ENCODE peak calls at places on chromosomes 4 and X, in six cellular contexts. L, O, J, V, E and X are unnamed samples.

GRCh38 chr4:100843897-100844296 is 326.1 kb upstream of the EMCN start:
- DNase-seq in J (no peak), L (no peak), O (no peak), E (no peak), V (no peak), X (no peak)

GRCh38 chrX:154727418-154728323 is 23.2 kb downstream of the GAB3 start:
- DNase-seq in J (no peak), E (no peak), V (peak), L (no peak), O (no peak), X (no peak)

GRCh38 chr4:100414016-100414790 is 103.6 kb downstream of the EMCN start:
- DNase-seq in J (no peak), O (no peak), E (no peak), L (no peak), V (no peak), X (no peak)

GRCh38 chr4:121485190-121485804 is 104.5 kb upstream of the QRFPR start:
- DNase-seq in V (no peak), E (no peak), O (no peak), L (no peak), J (no peak), X (no peak)

GRCh38 chrX:48558270-48558669 is 16.0 kb upstream of the RBM3 start:
- DNase-seq in L (no peak), E (no peak), J (no peak), V (peak), O (no peak), X (no peak)

GRCh38 chrX:3351287-3351686 is 4.8 kb upstream of the MXRA5 start:
- DNase-seq in V (no peak), O (no peak), E (no peak), L (no peak), J (no peak), X (peak)

GRCh38 chr4:139278956-139279722 is 886 bp downstream of the MGARP start:
- DNase-seq in E (no peak), V (peak), L (no peak), O (peak), J (no peak), X (no peak)

GRCh38 chrX:114583646-114584433 is at the start of gene HTR2C:
- DNase-seq in O (peak), V (no peak), L (no peak), J (no peak), E (no peak), X (no peak)

GRCh38 chrX:68490644-68491043 is 8.2 kb upstream of the YIPF6 start:
- DNase-seq in L (peak), V (peak), E (peak), O (no peak), J (no peak), X (no peak)

GRCh38 chr4:82500830-82501229 is 61.0 kb downstream of the TMEM150C start:
- DNase-seq in J (no peak), V (no peak), L (no peak), O (no peak), E (no peak), X (no peak)

GRCh38 chrX:13396887-13397286 is 77.0 kb upstream of the ATXN3L start:
- DNase-seq in O (no peak), E (no peak), V (peak), L (no peak), J (no peak), X (no peak)

GRCh38 chr4:144645621-144646522 is at the start of gene HHIP:
- DNase-seq in J (no peak), E (peak), L (peak), V (peak), O (peak), X (no peak)

GRCh38 chrX:38816158-38816557 is 14.9 kb downstream of the MID1IP1 start:
- DNase-seq in E (no peak), L (no peak), V (no peak), O (no peak), J (no peak), X (no peak)

GRCh38 chrX:120791013-120791643 is 84.5 kb downstream of the CT47B1 start:
- DNase-seq in E (no peak), O (no peak), L (peak), V (peak), J (peak), X (no peak)

GRCh38 chr4:159027535-159027934 is 75.3 kb upstream of the RAPGEF2 start:
- DNase-seq in J (no peak), V (peak), O (no peak), L (no peak), E (no peak), X (no peak)

GRCh38 chr4:67052981-67053380 is 492.3 kb downstream of the CENPC start:
- DNase-seq in E (no peak), O (no peak), L (no peak), V (no peak), J (no peak), X (peak)

GRCh38 chr4:87497141-87497540 is 32.0 kb downstream of the SPARCL1 start:
- DNase-seq in L (peak), J (no peak), O (peak), E (no peak), V (no peak), X (no peak)

GRCh38 chr4:142238589-142238988 is 602.2 kb downstream of the IL15 start:
- DNase-seq in L (no peak), V (no peak), O (no peak), E (no peak), J (no peak), X (no peak)

GRCh38 chrX:3143043-3143799 is 102.0 kb downstream of the ARSF start:
- DNase-seq in V (no peak), O (no peak), L (peak), J (peak), E (peak), X (peak)

GRCh38 chr4:100069207-100069606 is 119.1 kb upstream of the H2AZ1 start:
- DNase-seq in V (no peak), O (no peak), E (no peak), J (no peak), L (no peak), X (no peak)

GRCh38 chr4:81471361-81472248 is at the start of gene RASGEF1B:
- DNase-seq in V (peak), J (no peak), O (peak), L (peak), E (peak), X (no peak)

GRCh38 chr4:171101845-171102244 is 711.4 kb upstream of the GALNTL6 start:
- DNase-seq in V (no peak), O (no peak), E (no peak), J (no peak), L (no peak), X (no peak)

GRCh38 chr4:107156443-107156842 is 120.3 kb upstream of the DKK2 start:
- DNase-seq in J (no peak), O (no peak), V (no peak), E (no peak), L (no peak), X (no peak)

DNA sequence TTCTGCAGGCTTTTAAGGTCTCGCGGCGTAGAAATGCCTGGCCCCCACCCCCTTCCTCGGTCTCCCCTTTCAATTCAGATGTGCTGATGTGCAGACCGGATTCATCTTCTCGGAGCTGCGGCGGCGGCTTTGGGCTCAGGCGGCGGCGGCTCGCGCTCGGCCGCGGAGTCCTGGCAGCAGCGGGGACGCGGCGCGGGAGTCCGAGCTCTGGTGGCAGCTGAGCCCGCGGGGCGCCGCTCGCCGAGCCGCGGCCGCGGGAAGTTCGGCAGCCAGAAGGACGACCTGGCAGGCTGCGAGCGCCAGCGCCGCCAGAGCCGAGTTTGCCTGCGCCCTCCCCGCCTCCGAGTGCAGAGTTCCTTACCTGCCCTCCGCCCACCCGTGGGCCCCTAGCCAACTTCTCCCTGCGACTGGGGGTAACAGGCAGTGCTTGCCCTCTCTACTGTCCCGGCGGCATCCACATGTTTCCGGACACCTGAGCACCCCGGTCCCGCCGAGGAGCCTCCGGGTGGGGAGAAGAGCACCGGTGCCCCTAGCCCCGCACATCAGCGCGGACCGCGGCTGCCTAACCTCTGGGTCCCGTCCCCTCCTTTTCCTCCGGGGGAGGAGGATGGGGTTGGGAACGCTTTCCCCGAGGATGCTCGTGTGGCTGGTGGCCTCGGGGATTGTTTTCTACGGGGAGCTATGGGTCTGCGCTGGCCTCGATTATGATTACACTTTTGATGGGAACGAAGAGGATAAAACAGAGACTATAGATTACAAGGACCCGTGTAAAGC is 448 bp downstream of the TLL1 start:
- DNase-seq in L (no peak), J (no peak), O (peak), E (peak), V (no peak), X (no peak)
- TF ChIP-seq EZH2 in L (no peak), J (no peak), O (peak), E (no peak), V (no peak), X (no peak)

DNA sequence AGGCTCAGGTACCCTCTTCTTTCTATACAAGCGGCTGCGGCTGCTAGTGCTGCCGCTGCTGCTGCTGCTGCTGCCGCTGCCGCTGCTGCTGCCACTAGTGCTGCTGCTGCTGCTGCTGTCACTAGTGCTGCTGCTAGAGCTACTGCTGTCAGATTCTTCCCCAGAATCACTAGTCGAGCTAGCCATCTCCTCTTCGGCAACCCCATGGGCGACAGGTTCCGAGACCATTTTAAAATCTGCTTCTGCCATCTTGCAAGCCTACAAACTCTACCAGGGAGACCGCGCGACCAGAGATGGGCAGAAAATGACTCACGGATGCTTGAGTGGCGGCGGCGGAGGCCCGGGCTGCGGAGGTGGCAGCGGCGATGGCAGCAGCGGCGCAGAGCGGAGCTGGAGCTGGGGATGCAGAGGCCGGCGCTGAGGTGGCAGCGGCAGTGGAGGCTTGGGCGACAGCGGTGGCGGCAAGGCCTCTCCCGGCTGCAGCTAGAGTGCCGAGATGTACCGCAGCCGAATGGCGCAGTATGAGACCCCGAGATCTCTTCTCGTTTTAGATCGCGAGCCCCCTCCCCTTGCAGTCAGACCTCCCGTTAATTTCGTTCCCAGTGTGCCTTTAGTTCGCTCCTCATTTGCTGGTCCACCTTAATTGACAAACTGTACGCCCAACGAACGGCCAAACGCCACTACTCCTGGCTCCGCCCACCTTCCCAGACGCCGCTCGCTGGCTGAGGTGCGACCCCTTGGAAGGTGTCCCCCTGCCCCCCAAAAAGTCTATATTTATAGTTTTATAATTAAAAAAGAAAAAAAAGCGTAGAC is at the start of gene NAP1L3:
- DNase-seq in E (peak), L (no peak), O (peak), J (no peak), V (peak), X (peak)
- H3K9ac ChIP-seq in E (no peak), L (no peak), O (peak), J (no peak), V (no peak), X (peak)

DNA sequence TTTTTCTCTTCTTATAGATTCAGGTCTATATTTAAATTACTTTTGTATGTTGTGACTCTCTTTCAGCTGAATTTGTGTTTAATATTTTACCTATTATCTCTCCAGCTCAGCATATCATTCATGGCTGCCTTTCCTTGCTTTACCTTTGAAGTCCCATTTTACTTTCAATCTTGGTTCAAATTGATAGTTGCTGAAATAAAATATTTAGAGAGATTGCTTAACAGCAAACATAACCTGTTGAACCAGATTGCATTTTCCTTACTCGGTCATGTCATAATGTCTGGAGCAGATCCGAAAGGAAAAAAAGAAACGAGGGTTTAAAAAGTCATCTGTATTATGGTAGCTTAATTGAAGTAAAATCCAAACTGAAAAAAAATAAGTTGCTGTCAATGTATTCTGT is 94.1 kb downstream of the IL1RAPL2 start:
- DNase-seq in J (no peak), L (no peak), O (no peak), V (no peak), E (no peak), X (no peak)
- TF ChIP-seq POLR2AphosphoS5 in J (no peak), L (no peak), O (no peak), V (no peak), E (no peak), X (no peak)

GRCh38 chr4:2043396-2044118 is 15.6 kb upstream of the NAT8L start:
- DNase-seq in J (no peak), L (no peak), O (peak), E (no peak), V (no peak), X (no peak)

GRCh38 chr4:2042207-2042946 is 16.8 kb upstream of the NAT8L start:
- DNase-seq in L (peak), E (no peak), O (peak), J (no peak), V (no peak), X (no peak)

GRCh38 chr4:2042947-2043395 is 16.2 kb upstream of the NAT8L start:
- DNase-seq in O (no peak), V (no peak), L (no peak), J (no peak), E (no peak), X (no peak)

GRCh38 chr4:2040391-2041233 is 18.5 kb upstream of the NAT8L start:
- DNase-seq in O (peak), V (no peak), E (no peak), J (no peak), L (no peak), X (no peak)

DNA sequence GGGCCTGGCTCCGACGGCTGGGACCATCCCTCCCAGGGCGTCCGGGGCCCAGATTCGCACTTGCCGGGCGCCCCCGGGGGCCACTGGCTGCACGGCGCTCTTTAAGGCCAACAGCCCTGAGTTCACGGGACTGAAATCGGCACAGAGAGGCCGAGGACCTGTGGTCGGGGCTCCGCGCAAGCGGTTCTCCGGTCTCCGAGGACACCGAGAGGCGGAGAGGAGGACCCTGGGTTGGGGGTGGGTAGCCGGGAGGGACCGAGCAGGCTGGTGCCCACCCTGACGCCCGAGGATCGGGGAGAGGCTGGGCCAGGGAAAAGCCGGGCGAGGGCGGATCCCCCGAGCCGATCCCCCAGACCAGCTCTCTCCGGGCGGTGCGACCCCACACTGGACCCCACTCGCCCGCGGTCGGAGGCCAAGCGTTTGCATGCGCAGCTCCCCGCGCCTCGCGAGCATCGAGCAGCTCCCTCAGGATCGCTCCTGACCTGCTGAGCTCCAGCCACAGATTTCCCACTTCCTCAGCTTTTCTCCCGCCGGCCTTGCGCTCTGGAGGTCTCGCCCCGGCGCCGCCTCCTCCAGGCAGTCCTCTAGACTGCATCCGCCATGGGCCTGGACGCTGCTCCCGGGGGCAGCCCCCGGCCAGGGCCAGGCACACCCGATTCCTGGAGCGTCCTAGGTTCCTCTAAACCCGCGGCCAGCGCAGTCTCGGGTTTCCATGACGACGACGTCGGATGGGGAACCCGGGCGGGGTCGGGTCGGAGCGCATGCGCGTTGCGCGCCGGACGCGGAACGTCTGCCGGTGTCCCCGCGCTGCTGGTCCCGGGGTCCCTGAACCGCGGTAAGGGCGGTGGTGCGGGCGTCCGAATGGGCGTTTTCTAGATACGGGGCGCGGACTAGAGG is 17.6 kb upstream of the NAT8L start:
- DNase-seq in V (peak), J (peak), E (peak), O (peak), L (peak), X (no peak)
- TF ChIP-seq EZH2 in V (peak), J (no peak), E (peak), O (peak), L (no peak), X (no peak)

GRCh38 chrX:41084044-41084359 is 1.2 kb upstream of the USP9X start:
- DNase-seq in J (no peak), E (no peak), L (no peak), V (no peak), O (no peak), X (no peak)
- H3K9ac ChIP-seq in J (peak), E (peak), L (peak), V (peak), O (no peak), X (peak)

GRCh38 chrX:9227276-9227675 is 193.3 kb upstream of the FAM9B start:
- DNase-seq in O (no peak), J (no peak), V (no peak), E (no peak), L (no peak), X (no peak)
- TF ChIP-seq POLR2AphosphoS5 in O (no peak), J (no peak), V (no peak), E (no peak), L (no peak), X (no peak)

DNA sequence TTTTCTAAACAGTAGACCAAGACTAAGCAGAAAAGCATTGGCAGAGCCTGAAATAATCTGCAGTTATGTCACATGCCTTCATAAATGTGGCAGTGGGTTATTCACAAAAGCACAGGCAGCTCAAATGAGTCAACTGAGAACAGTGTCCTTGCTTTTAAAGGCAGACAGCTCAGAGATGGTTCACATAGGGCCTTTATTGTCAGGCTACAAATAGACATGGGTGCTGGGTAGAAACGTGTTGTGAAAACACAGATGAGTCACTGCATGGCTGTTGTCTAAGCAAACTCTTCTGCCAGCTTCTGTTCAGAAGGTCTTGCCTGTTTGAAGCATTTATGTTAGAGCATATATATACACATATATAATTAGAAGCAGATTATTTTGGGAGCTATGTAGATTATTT is 118.0 kb downstream of the SLC4A4 start:
- DNase-seq in L (no peak), V (no peak), O (no peak), J (no peak), E (peak), X (no peak)
- TF ChIP-seq EZH2 in L (no peak), V (no peak), O (no peak), J (no peak), E (no peak), X (no peak)

GRCh38 chr4:38675167-38676121 is 11.4 kb downstream of the KLF3 start:
- DNase-seq in L (peak), O (peak), V (peak), E (peak), J (peak), X (peak)
- H3K9ac ChIP-seq in L (no peak), O (no peak), V (no peak), E (peak), J (peak), X (no peak)

DNA sequence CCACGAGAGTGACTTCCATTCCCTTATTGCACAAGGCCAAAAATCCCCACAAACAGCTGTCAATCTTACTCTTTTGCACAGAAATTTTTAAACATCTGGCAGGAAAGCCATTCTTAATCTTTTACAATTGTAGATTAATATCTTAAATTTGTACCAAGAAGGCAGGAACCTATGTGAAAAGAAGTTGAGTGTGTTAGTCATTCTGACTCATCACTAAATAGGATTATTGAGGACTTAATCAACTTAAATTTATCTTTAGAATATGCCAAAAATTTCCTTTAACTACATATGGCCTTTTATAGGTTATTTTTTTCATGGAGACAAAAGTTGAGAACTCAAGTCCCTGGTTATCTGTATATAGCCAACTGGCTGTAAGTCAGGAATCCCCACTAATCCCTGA is 49.0 kb upstream of the VEGFC start:
- DNase-seq in J (no peak), L (no peak), E (no peak), O (no peak), V (peak), X (no peak)
- TF ChIP-seq POLR2AphosphoS5 in J (no peak), L (no peak), E (no peak), O (no peak), V (peak), X (no peak)

GRCh38 chr4:112517911-112518310 is 1.9 kb upstream of the NEUROG2 start:
- DNase-seq in V (no peak), E (no peak), O (no peak), J (no peak), L (no peak), X (no peak)
- TF ChIP-seq EZH2 in V (no peak), E (no peak), O (no peak), J (no peak), L (no peak), X (no peak)